ENCODE peak calls at places on chromosome X, in nine cellular contexts. Q, U, B, F, I, E, N, Z and D are unnamed samples.

GRCh38 chrX:93673869-93674271 is at the start of gene FAM133A:
- DNase-seq in Q (no peak), U (peak; percentile 73), B (peak; percentile 66), F (no peak), I (no peak), E (no peak), N (no peak), Z (peak; percentile 34), D (no peak)

GRCh38 chrX:9942086-9942485 is 25.1 kb upstream of the CLDN34 start:
- DNase-seq in Q (no peak), U (no peak), B (no peak), F (no peak), I (no peak), E (no peak), N (no peak), Z (no peak), D (peak; percentile 83)

GRCh38 chrX:71910526-71911022 is at the start of gene NHSL2:
- DNase-seq in Q (peak; percentile 36), U (no peak), B (peak; percentile 44), F (no peak), I (no peak), E (no peak), N (no peak), Z (peak; percentile 16), D (peak; percentile 26)

GRCh38 chrX:30275498-30275897 is 28.6 kb downstream of the MAGEB1 start:
- DNase-seq in Q (no peak), U (peak; percentile 13), B (no peak), F (no peak), I (no peak), E (no peak), N (no peak), Z (peak; percentile 38), D (no peak)

GRCh38 chrX:53084863-53085262 is 2.7 kb downstream of the TSPYL2 start:
- DNase-seq in Q (no peak), U (no peak), B (no peak), F (no peak), I (no peak), E (no peak), N (no peak), Z (no peak), D (no peak)

GRCh38 chrX:17944833-17945497 is 83.9 kb upstream of the RAI2 start:
- DNase-seq in Q (peak; percentile 7), U (no peak), B (no peak), F (no peak), I (peak; percentile 24), E (no peak), N (no peak), Z (no peak), D (peak; percentile 12)

GRCh38 chrX:79084923-79085322 is 59.6 kb upstream of the GPR174 start:
- DNase-seq in Q (no peak), U (no peak), B (no peak), F (no peak), I (no peak), E (no peak), N (no peak), Z (no peak), D (peak; percentile 35)

GRCh38 chrX:54043084-54043483 is 1.2 kb downstream of the PHF8 start:
- DNase-seq in Q (no peak), U (no peak), B (no peak), F (no peak), I (no peak), E (no peak), N (no peak), Z (no peak), D (peak; percentile 2)

GRCh38 chrX:149818652-149819051 is 36.9 kb downstream of the MAGEA9 start:
- DNase-seq in Q (no peak), U (no peak), B (peak; percentile 5), F (no peak), I (no peak), E (no peak), N (no peak), Z (no peak), D (no peak)

GRCh38 chrX:40908026-40908425 is 172.7 kb upstream of the MED14 start:
- DNase-seq in Q (no peak), U (peak; percentile 32), B (peak; percentile 64), F (no peak), I (no peak), E (no peak), N (no peak), Z (peak; percentile 24), D (no peak)

GRCh38 chrX:150899191-150899757 is 806 bp upstream of the CD99L2 start:
- DNase-seq in Q (peak; percentile 22), U (peak; percentile 14), B (peak; percentile 8), F (no peak), I (peak; percentile 54), E (peak; percentile 37), N (no peak), Z (peak; percentile 19), D (peak; percentile 44)

GRCh38 chrX:54920610-54921426 is at the start of gene TRO:
- DNase-seq in Q (peak; percentile 33), U (peak; percentile 4), B (no peak), F (no peak), I (no peak), E (no peak), N (no peak), Z (peak; percentile 16), D (peak; percentile 8)

GRCh38 chrX:43640481-43640880 is 15.6 kb upstream of the MAOA start:
- DNase-seq in Q (no peak), U (no peak), B (no peak), F (no peak), I (no peak), E (no peak), N (no peak), Z (no peak), D (no peak)

GRCh38 chrX:53704294-53704693 is 17.8 kb upstream of the HUWE1 start:
- DNase-seq in Q (no peak), U (no peak), B (no peak), F (no peak), I (no peak), E (no peak), N (no peak), Z (no peak), D (no peak)

GRCh38 chrX:139930923-139931645 is 1.8 kb downstream of the ATP11C start:
- DNase-seq in Q (peak; percentile 11), U (no peak), B (no peak), F (no peak), I (peak; percentile 34), E (no peak), N (peak; percentile 10), Z (peak; percentile 9), D (peak; percentile 20)

GRCh38 chrX:152941328-152942111 is 43.7 kb downstream of the ZNF185 start:
- DNase-seq in Q (peak; percentile 90), U (peak; percentile 92), B (peak; percentile 72), F (peak; percentile 44), I (peak; percentile 90), E (peak; percentile 92), N (peak; percentile 87), Z (peak; percentile 94), D (peak; percentile 91)
- TF ChIP-seq CTCF in Q (peak; percentile 79), U (peak; percentile 62), B (peak; percentile 38), F (peak; percentile 21), I (peak; percentile 73), E (peak; percentile 91), N (peak; percentile 78), Z (peak; percentile 41), D (peak; percentile 60)

GRCh38 chrX:95823796-95824195 is 860.8 kb upstream of the DIAPH2 start:
- DNase-seq in Q (no peak), U (no peak), B (no peak), F (no peak), I (no peak), E (no peak), N (no peak), Z (no peak), D (no peak)
- TF ChIP-seq CTCF in Q (peak; percentile 68), U (no peak), B (no peak), F (no peak), I (no peak), E (no peak), N (peak; percentile 53), Z (no peak), D (no peak)

DNA sequence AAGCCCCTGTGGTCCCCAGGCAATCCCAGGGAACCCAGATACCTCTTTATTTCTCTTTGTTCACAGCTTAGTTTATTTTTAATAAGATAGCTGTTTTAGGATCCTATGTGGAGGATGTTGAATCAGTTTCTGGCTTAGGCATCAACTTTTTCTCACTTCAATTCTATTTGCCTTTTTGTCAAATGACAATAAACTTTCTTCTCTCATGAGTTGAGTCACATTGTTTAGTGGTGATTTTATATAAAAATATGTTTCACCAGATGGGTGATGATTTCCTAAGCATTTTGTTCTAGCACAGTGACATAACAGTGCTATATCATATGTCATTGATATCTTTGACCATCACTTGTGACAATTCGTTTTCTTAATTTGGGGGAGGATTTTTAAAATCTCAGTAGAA is 198.1 kb upstream of the PUDP start:
- DNase-seq in Q (no peak), U (peak; percentile 17), B (peak; percentile 19), F (no peak), I (no peak), E (no peak), N (no peak), Z (no peak), D (no peak)
- TF ChIP-seq CTCF in Q (no peak), U (no peak), B (no peak), F (no peak), I (no peak), E (no peak), N (no peak), Z (no peak), D (no peak)

GRCh38 chrX:25277574-25277973 is 261.8 kb upstream of the ARX start:
- DNase-seq in Q (no peak), U (no peak), B (no peak), F (no peak), I (no peak), E (no peak), N (no peak), Z (no peak), D (no peak)

GRCh38 chrX:25278341-25278740 is 262.6 kb upstream of the ARX start:
- DNase-seq in Q (no peak), U (no peak), B (no peak), F (no peak), I (no peak), E (no peak), N (no peak), Z (no peak), D (no peak)

DNA sequence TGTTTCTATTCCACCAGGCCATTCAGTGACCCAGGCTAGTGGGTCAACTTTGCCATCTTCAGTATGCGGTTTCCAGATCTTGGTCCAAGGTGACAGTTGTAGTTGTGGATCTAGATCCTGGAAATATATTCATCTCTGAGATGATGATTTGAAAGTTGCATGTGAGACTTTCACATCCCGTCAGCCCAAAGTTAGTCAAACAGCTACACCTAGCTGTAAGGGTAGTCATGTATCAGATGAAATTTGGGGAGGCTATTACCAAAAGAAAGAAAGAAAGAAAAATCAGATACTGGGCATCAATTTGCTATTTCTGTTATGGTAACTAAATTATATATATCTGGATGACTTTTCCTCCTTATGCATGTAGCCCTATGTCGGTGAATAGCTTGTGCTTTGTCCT is 259.4 kb upstream of the ARX start:
- DNase-seq in Q (no peak), U (no peak), B (no peak), F (no peak), I (no peak), E (no peak), N (no peak), Z (no peak), D (no peak)
- TF ChIP-seq CTCF in Q (no peak), U (no peak), B (no peak), F (no peak), I (no peak), E (no peak), N (no peak), Z (no peak), D (no peak)